ENCODE peak calls at places on chromosomes 7 and 10, in nine cellular contexts. M is cardiac muscle cell; F is PC-3; T is GM12865; N is CD4-positive, alpha-beta T cell; G is esophagus squamous epithelium; B is AG04450; V is foreskin keratinocyte; A is H9. W is an unnamed sample.

GRCh38 chr7:78232806-78233205 is 434.2 kb downstream of the PHTF2 start:
- DNase-seq in B (no peak), V (peak; percentile 15), T (no peak), G (no peak), N (no peak), F (no peak), A (no peak), M (no peak), W (no peak)

GRCh38 chr7:33986951-33987948 is 81.9 kb downstream of the BMPER start:
- DNase-seq in B (peak; percentile 95), F (peak; percentile 96), T (no peak), V (peak; percentile 99), N (no peak), A (no peak), M (no peak), G (no peak), W (peak; percentile 97)

GRCh38 chr10:36181421-36181820 is 539.3 kb upstream of the FZD8 start:
- DNase-seq in G (no peak), A (no peak), M (no peak), V (no peak), F (peak; percentile 73), B (no peak), T (no peak), N (no peak), W (no peak)

GRCh38 chr7:138907849-138908248 is 73.3 kb downstream of the KIAA1549 start:
- DNase-seq in A (no peak), T (no peak), N (no peak), V (no peak), B (no peak), M (no peak), G (no peak), F (no peak), W (no peak)

GRCh38 chr7:25647007-25647406 is 418.7 kb upstream of the NPVF start:
- DNase-seq in T (no peak), M (no peak), V (no peak), N (no peak), B (no peak), G (no peak), F (no peak), A (no peak), W (no peak)

GRCh38 chr7:105281966-105282365 is 106.8 kb downstream of the SRPK2 start:
- DNase-seq in V (no peak), B (no peak), T (no peak), A (no peak), F (no peak), N (no peak), M (no peak), G (no peak), W (no peak)

GRCh38 chr7:5831196-5831595 is 49.4 kb upstream of the OCM start:
- DNase-seq in N (no peak), G (no peak), M (no peak), B (no peak), F (no peak), T (no peak), V (no peak), A (peak; percentile 61), W (no peak)

GRCh38 chr7:54960517-54960916 is 58.3 kb upstream of the EGFR start:
- DNase-seq in A (no peak), V (peak; percentile 89), B (no peak), F (peak; percentile 70), M (no peak), T (no peak), G (no peak), N (no peak), W (no peak)

GRCh38 chr7:75905785-75906604 is 9.0 kb upstream of the POR start:
- DNase-seq in T (peak; percentile 24), F (peak; percentile 22), M (no peak), B (no peak), A (peak; percentile 75), N (no peak), V (peak; percentile 87), G (no peak), W (peak; percentile 54)

GRCh38 chr7:106165328-106165727 is 53.2 kb upstream of the SYPL1 start:
- DNase-seq in M (no peak), T (no peak), N (no peak), F (no peak), A (no peak), B (no peak), G (no peak), V (peak; percentile 35), W (no peak)

GRCh38 chr7:157813053-157813452 is 476.2 kb downstream of the DNAJB6 start:
- DNase-seq in V (no peak), G (no peak), T (no peak), F (no peak), B (no peak), M (no peak), N (no peak), A (no peak), W (no peak)

GRCh38 chr10:17768957-17769356 is 17.0 kb downstream of the TMEM236 start:
- DNase-seq in G (no peak), A (no peak), M (no peak), T (no peak), B (no peak), V (peak; percentile 38), N (no peak), F (no peak), W (no peak)

GRCh38 chr7:1664711-1665591 is 5.1 kb upstream of the ELFN1 start:
- DNase-seq in G (no peak), A (peak; percentile 74), N (peak; percentile 31), M (peak; percentile 90), V (no peak), T (peak; percentile 26), F (peak; percentile 46), B (no peak), W (no peak)

GRCh38 chr7:40827217-40828085 is 692.6 kb downstream of the SUGCT start:
- DNase-seq in B (no peak), G (no peak), T (no peak), N (no peak), F (no peak), V (peak; percentile 74), A (no peak), M (no peak), W (peak; percentile 64)

GRCh38 chr7:41445432-41445831 is 257.5 kb downstream of the INHBA start:
- DNase-seq in M (no peak), A (no peak), B (no peak), T (no peak), F (no peak), G (no peak), N (no peak), V (no peak), W (no peak)

DNA sequence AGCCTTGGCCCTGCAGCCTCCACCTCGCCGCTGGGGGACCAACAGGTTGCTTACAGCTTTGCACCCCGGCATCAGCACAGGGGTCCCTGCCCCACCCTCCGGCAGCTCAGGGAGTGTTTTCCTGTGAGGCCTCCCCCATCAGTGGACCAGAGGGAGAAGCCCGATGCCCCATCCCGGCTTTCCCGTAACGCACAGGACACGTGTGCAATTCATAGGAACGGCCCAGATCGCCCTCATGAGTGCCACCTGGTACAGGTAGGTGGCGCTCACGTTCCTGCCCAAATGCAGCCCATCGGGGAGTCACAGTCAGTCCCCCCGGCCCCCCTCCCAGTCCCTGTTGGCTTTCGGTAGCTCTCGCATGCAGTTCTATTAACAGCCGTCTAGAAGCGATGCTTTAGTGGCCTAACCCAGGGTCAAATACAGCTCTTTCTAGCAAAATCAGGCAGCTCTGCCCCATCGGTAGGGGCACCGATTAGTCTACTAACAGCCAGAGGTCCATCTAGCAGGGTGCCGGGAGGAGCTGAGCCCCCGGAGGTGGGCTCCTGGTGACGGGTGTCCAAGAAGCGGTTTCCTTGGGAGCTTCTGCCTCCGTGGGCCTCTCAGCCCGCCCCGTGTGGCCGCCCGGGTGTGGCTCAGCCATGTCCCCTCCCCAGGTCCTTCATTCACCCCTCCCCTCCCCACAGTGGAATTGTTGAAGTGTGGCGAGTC is 48.4 kb upstream of the GTF2IRD1 start:
- DNase-seq in M (peak; percentile 47), B (no peak), V (no peak), A (peak; percentile 88), T (no peak), F (no peak), G (no peak), N (no peak), W (no peak)
- TF ChIP-seq CTCF in M (peak; percentile 38), B (peak; percentile 33), V (peak; percentile 61), A (peak; percentile 85), T (peak; percentile 28), F (peak; percentile 63), G (peak; percentile 41), N (no peak), W (peak; percentile 28)

DNA sequence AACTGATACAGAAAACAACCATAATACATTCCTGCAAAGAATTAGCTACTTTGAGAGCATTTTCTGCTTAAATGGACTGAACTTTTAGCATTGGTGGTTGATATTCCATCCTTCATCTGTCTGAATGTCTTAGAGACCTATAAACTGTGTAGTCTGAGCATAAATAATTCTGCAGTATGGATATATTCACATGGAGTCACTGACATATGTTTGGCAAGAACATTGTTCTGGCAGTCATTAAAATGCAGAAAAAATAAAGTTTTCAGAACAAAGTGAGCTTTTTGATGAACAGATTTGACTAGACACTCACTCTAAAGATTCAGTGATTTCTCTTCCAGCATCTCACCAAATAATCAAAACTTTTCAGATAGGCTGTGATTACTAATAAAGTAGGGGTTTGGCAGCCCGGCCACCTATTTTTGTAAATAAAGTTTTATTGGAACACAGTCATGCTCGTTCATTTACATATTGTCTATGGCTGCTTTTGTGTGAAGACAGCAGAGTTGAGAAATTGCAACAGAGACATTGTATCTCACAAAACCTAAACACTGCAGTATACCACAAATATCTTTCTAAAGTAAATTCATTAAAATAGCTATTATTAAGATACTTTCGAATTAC is 44.1 kb upstream of the RAPGEF5 start:
- DNase-seq in N (no peak), A (no peak), M (no peak), T (no peak), G (no peak), B (no peak), F (no peak), V (no peak), W (no peak)
- TF ChIP-seq CTCF in N (no peak), A (no peak), M (no peak), T (no peak), G (no peak), B (no peak), F (no peak), V (no peak), W (no peak)

DNA sequence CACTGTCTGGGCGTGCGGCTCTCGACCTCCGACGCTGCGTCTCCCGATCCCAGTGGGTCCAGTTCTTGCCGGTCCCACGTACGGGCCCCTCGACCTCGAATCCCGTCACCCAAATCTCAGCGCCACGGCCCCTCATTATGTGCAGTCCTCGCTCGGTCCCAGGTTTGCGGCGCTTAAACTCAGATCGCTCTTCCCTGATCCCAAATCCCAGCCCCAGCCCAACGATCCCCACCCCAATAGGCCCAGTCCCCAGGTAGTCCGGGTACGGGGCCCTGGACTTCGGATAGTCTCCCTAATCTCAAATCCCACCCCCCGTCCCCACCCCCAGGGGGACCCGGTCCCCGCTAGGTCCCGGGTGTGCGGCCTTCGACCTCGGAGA is 666 bp downstream of the HNRNPF start:
- DNase-seq in M (no peak), B (no peak), N (no peak), F (no peak), T (no peak), A (no peak), V (no peak), G (no peak), W (no peak)
- TF ChIP-seq CTCF in M (no peak), B (no peak), N (peak; percentile 10), F (peak; percentile 16), T (no peak), A (no peak), V (no peak), G (no peak), W (no peak)

DNA sequence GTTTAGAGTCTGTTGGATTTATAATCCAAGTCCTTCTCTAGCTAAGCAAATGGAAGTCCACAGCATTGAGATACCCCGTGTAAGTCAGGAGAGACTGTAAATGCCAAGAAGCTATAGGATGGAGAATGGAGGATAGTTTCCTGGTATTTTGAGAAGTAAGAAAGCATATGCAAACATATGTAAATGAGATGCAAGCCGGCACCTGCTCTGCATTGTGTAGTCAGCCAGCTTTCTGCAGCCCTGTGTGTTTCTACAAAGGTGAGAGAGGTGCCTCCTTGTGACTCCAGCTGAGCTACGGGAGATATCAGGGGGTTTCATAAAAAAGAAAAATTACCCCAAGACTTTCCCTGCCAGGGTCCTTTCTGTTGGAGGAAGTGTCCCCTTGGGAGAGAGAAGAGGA is 176.3 kb downstream of the RPS24 start:
- DNase-seq in A (no peak), F (no peak), T (peak; percentile 8), B (no peak), M (no peak), V (no peak), G (no peak), N (no peak), W (no peak)
- TF ChIP-seq CTCF in A (no peak), F (no peak), T (no peak), B (no peak), M (no peak), V (no peak), G (no peak), N (no peak), W (no peak)

W was measured in AG09319.